ENCODE peak calls at places on chromosomes 13 and 19, in nine cellular contexts. One of them, this sample, is unnamed.

GRCh38 chr19:16861875-16862274 is 26.9 kb upstream of the F2RL3 start:
- DNase-seq in midbrain: no peak
- DNase-seq in NCI-H2227 treated with DMSO at 0.1 percent for 48 hours: no peak
- DNase-seq in stimulated activated CD8-positive, alpha-beta memory T cell treated with anti-CD3 and anti-CD28 coated beads, Interleukin-4, amount 100 ng/mL, for 24 hours: no peak
- DNase-seq in NCI-H2029 treated with DMSO at 0.1 percent for 48 hours: no peak
- DNase-seq in GDM1: no peak
- DNase-seq in NB4: no peak
- DNase-seq in activated T-helper 1 cell treated with Interleukin-2 at 50 U/mL for 16 hours: no peak
- DNase-seq in activated T-cell treated with anti-CD3 and anti-CD28 coated beads for 1 hour: no peak
- DNase-seq in this sample: no peak

GRCh38 chr13:50584856-50585580 is 258.5 kb downstream of the DLEU7 start:
- DNase-seq in midbrain: no peak
- DNase-seq in NCI-H2227 treated with DMSO at 0.1 percent for 48 hours: no peak
- DNase-seq in stimulated activated CD8-positive, alpha-beta memory T cell treated with anti-CD3 and anti-CD28 coated beads, Interleukin-4, amount 100 ng/mL, for 24 hours: no peak
- DNase-seq in NCI-H2029 treated with DMSO at 0.1 percent for 48 hours: no peak
- DNase-seq in GDM1: no peak
- DNase-seq in NB4: no peak
- DNase-seq in activated T-helper 1 cell treated with Interleukin-2 at 50 U/mL for 16 hours: no peak
- DNase-seq in activated T-cell treated with anti-CD3 and anti-CD28 coated beads for 1 hour: no peak
- DNase-seq in this sample: no peak

GRCh38 chr19:1774999-1775772 is 21.9 kb downstream of the ONECUT3 start:
- DNase-seq in midbrain: no peak
- DNase-seq in NCI-H2227 treated with DMSO at 0.1 percent for 48 hours: no peak
- DNase-seq in stimulated activated CD8-positive, alpha-beta memory T cell treated with anti-CD3 and anti-CD28 coated beads, Interleukin-4, amount 100 ng/mL, for 24 hours: no peak
- DNase-seq in NCI-H2029 treated with DMSO at 0.1 percent for 48 hours: no peak
- DNase-seq in GDM1: no peak
- DNase-seq in NB4: no peak
- DNase-seq in activated T-helper 1 cell treated with Interleukin-2 at 50 U/mL for 16 hours: no peak
- DNase-seq in activated T-cell treated with anti-CD3 and anti-CD28 coated beads for 1 hour: no peak
- DNase-seq in this sample: peak; percentile 30

GRCh38 chr13:49216334-49216733 is 3.8 kb upstream of the MLNR start:
- DNase-seq in midbrain: no peak
- DNase-seq in NCI-H2227 treated with DMSO at 0.1 percent for 48 hours: no peak
- DNase-seq in stimulated activated CD8-positive, alpha-beta memory T cell treated with anti-CD3 and anti-CD28 coated beads, Interleukin-4, amount 100 ng/mL, for 24 hours: no peak
- DNase-seq in NCI-H2029 treated with DMSO at 0.1 percent for 48 hours: no peak
- DNase-seq in GDM1: no peak
- DNase-seq in NB4: peak; percentile 30
- DNase-seq in activated T-helper 1 cell treated with Interleukin-2 at 50 U/mL for 16 hours: no peak
- DNase-seq in activated T-cell treated with anti-CD3 and anti-CD28 coated beads for 1 hour: no peak
- DNase-seq in this sample: no peak

GRCh38 chr19:21022996-21023395 is 2.5 kb downstream of the ZNF430 start:
- DNase-seq in midbrain: no peak
- DNase-seq in NCI-H2227 treated with DMSO at 0.1 percent for 48 hours: no peak
- DNase-seq in stimulated activated CD8-positive, alpha-beta memory T cell treated with anti-CD3 and anti-CD28 coated beads, Interleukin-4, amount 100 ng/mL, for 24 hours: no peak
- DNase-seq in NCI-H2029 treated with DMSO at 0.1 percent for 48 hours: no peak
- DNase-seq in GDM1: no peak
- DNase-seq in NB4: peak; percentile 49
- DNase-seq in activated T-helper 1 cell treated with Interleukin-2 at 50 U/mL for 16 hours: no peak
- DNase-seq in activated T-cell treated with anti-CD3 and anti-CD28 coated beads for 1 hour: no peak
- DNase-seq in this sample: peak; percentile 84

GRCh38 chr13:49021953-49022352 is 46.2 kb downstream of the FNDC3A start:
- DNase-seq in midbrain: no peak
- DNase-seq in NCI-H2227 treated with DMSO at 0.1 percent for 48 hours: no peak
- DNase-seq in stimulated activated CD8-positive, alpha-beta memory T cell treated with anti-CD3 and anti-CD28 coated beads, Interleukin-4, amount 100 ng/mL, for 24 hours: no peak
- DNase-seq in NCI-H2029 treated with DMSO at 0.1 percent for 48 hours: no peak
- DNase-seq in GDM1: no peak
- DNase-seq in NB4: no peak
- DNase-seq in activated T-helper 1 cell treated with Interleukin-2 at 50 U/mL for 16 hours: no peak
- DNase-seq in activated T-cell treated with anti-CD3 and anti-CD28 coated beads for 1 hour: no peak
- DNase-seq in this sample: peak; percentile 8

GRCh38 chr13:31909889-31910551 is 121.6 kb upstream of the FRY start:
- DNase-seq in midbrain: peak; percentile 56
- DNase-seq in NCI-H2227 treated with DMSO at 0.1 percent for 48 hours: peak; percentile 41
- DNase-seq in stimulated activated CD8-positive, alpha-beta memory T cell treated with anti-CD3 and anti-CD28 coated beads, Interleukin-4, amount 100 ng/mL, for 24 hours: peak; percentile 15
- DNase-seq in NCI-H2029 treated with DMSO at 0.1 percent for 48 hours: peak; percentile 52
- DNase-seq in GDM1: peak; percentile 34
- DNase-seq in NB4: peak; percentile 81
- DNase-seq in activated T-helper 1 cell treated with Interleukin-2 at 50 U/mL for 16 hours: peak; percentile 2
- DNase-seq in activated T-cell treated with anti-CD3 and anti-CD28 coated beads for 1 hour: peak; percentile 44
- DNase-seq in this sample: peak; percentile 58

GRCh38 chr13:81383441-81383840 is 1042.5 kb upstream of the SPRY2 start:
- DNase-seq in midbrain: no peak
- DNase-seq in NCI-H2227 treated with DMSO at 0.1 percent for 48 hours: no peak
- DNase-seq in stimulated activated CD8-positive, alpha-beta memory T cell treated with anti-CD3 and anti-CD28 coated beads, Interleukin-4, amount 100 ng/mL, for 24 hours: no peak
- DNase-seq in NCI-H2029 treated with DMSO at 0.1 percent for 48 hours: no peak
- DNase-seq in GDM1: no peak
- DNase-seq in NB4: no peak
- DNase-seq in activated T-helper 1 cell treated with Interleukin-2 at 50 U/mL for 16 hours: no peak
- DNase-seq in activated T-cell treated with anti-CD3 and anti-CD28 coated beads for 1 hour: no peak
- DNase-seq in this sample: no peak

GRCh38 chr19:48480151-48480475 is 10.9 kb downstream of the CYTH2 start:
- DNase-seq in midbrain: peak; percentile 71
- DNase-seq in NCI-H2227 treated with DMSO at 0.1 percent for 48 hours: no peak
- DNase-seq in stimulated activated CD8-positive, alpha-beta memory T cell treated with anti-CD3 and anti-CD28 coated beads, Interleukin-4, amount 100 ng/mL, for 24 hours: peak; percentile 24
- DNase-seq in NCI-H2029 treated with DMSO at 0.1 percent for 48 hours: no peak
- DNase-seq in GDM1: no peak
- DNase-seq in NB4: no peak
- DNase-seq in activated T-helper 1 cell treated with Interleukin-2 at 50 U/mL for 16 hours: no peak
- DNase-seq in activated T-cell treated with anti-CD3 and anti-CD28 coated beads for 1 hour: peak; percentile 35
- DNase-seq in this sample: peak; percentile 30

GRCh38 chr19:16367269-16367683 is 42.6 kb downstream of the KLF2 start:
- DNase-seq in midbrain: no peak
- DNase-seq in NCI-H2227 treated with DMSO at 0.1 percent for 48 hours: no peak
- DNase-seq in stimulated activated CD8-positive, alpha-beta memory T cell treated with anti-CD3 and anti-CD28 coated beads, Interleukin-4, amount 100 ng/mL, for 24 hours: no peak
- DNase-seq in NCI-H2029 treated with DMSO at 0.1 percent for 48 hours: no peak
- DNase-seq in GDM1: peak; percentile 10
- DNase-seq in NB4: peak; percentile 88
- DNase-seq in activated T-helper 1 cell treated with Interleukin-2 at 50 U/mL for 16 hours: no peak
- DNase-seq in activated T-cell treated with anti-CD3 and anti-CD28 coated beads for 1 hour: no peak
- DNase-seq in this sample: no peak

GRCh38 chr19:33621811-33622504 is at the start of gene CHST8:
- DNase-seq in midbrain: peak; percentile 11
- DNase-seq in NCI-H2227 treated with DMSO at 0.1 percent for 48 hours: peak; percentile 88
- DNase-seq in stimulated activated CD8-positive, alpha-beta memory T cell treated with anti-CD3 and anti-CD28 coated beads, Interleukin-4, amount 100 ng/mL, for 24 hours: no peak
- DNase-seq in NCI-H2029 treated with DMSO at 0.1 percent for 48 hours: no peak
- DNase-seq in GDM1: no peak
- DNase-seq in NB4: no peak
- DNase-seq in activated T-helper 1 cell treated with Interleukin-2 at 50 U/mL for 16 hours: no peak
- DNase-seq in activated T-cell treated with anti-CD3 and anti-CD28 coated beads for 1 hour: no peak
- DNase-seq in this sample: peak; percentile 37

GRCh38 chr13:108352599-108352998 is 83.1 kb downstream of the TNFSF13B start:
- DNase-seq in midbrain: no peak
- DNase-seq in NCI-H2227 treated with DMSO at 0.1 percent for 48 hours: no peak
- DNase-seq in stimulated activated CD8-positive, alpha-beta memory T cell treated with anti-CD3 and anti-CD28 coated beads, Interleukin-4, amount 100 ng/mL, for 24 hours: no peak
- DNase-seq in NCI-H2029 treated with DMSO at 0.1 percent for 48 hours: no peak
- DNase-seq in GDM1: no peak
- DNase-seq in NB4: peak; percentile 87
- DNase-seq in activated T-helper 1 cell treated with Interleukin-2 at 50 U/mL for 16 hours: no peak
- DNase-seq in activated T-cell treated with anti-CD3 and anti-CD28 coated beads for 1 hour: no peak
- DNase-seq in this sample: peak; percentile 4

GRCh38 chr13:104008571-104009435 is 942.6 kb upstream of the SLC10A2 start:
- DNase-seq in midbrain: no peak
- DNase-seq in NCI-H2227 treated with DMSO at 0.1 percent for 48 hours: no peak
- DNase-seq in stimulated activated CD8-positive, alpha-beta memory T cell treated with anti-CD3 and anti-CD28 coated beads, Interleukin-4, amount 100 ng/mL, for 24 hours: no peak
- DNase-seq in NCI-H2029 treated with DMSO at 0.1 percent for 48 hours: no peak
- DNase-seq in GDM1: no peak
- DNase-seq in NB4: no peak
- DNase-seq in activated T-helper 1 cell treated with Interleukin-2 at 50 U/mL for 16 hours: no peak
- DNase-seq in activated T-cell treated with anti-CD3 and anti-CD28 coated beads for 1 hour: no peak
- DNase-seq in this sample: peak; percentile 90

GRCh38 chr19:29329460-29330134 is 116.6 kb upstream of the UQCRFS1 start:
- DNase-seq in midbrain: no peak
- DNase-seq in NCI-H2227 treated with DMSO at 0.1 percent for 48 hours: no peak
- DNase-seq in stimulated activated CD8-positive, alpha-beta memory T cell treated with anti-CD3 and anti-CD28 coated beads, Interleukin-4, amount 100 ng/mL, for 24 hours: no peak
- DNase-seq in NCI-H2029 treated with DMSO at 0.1 percent for 48 hours: no peak
- DNase-seq in GDM1: no peak
- DNase-seq in NB4: peak; percentile 64
- DNase-seq in activated T-helper 1 cell treated with Interleukin-2 at 50 U/mL for 16 hours: no peak
- DNase-seq in activated T-cell treated with anti-CD3 and anti-CD28 coated beads for 1 hour: no peak
- DNase-seq in this sample: no peak

GRCh38 chr19:3459322-3459881 is 20.9 kb downstream of the SMIM24 start:
- DNase-seq in midbrain: peak; percentile 57
- DNase-seq in NCI-H2227 treated with DMSO at 0.1 percent for 48 hours: no peak
- DNase-seq in stimulated activated CD8-positive, alpha-beta memory T cell treated with anti-CD3 and anti-CD28 coated beads, Interleukin-4, amount 100 ng/mL, for 24 hours: no peak
- DNase-seq in NCI-H2029 treated with DMSO at 0.1 percent for 48 hours: no peak
- DNase-seq in GDM1: no peak
- DNase-seq in NB4: no peak
- DNase-seq in activated T-helper 1 cell treated with Interleukin-2 at 50 U/mL for 16 hours: no peak
- DNase-seq in activated T-cell treated with anti-CD3 and anti-CD28 coated beads for 1 hour: no peak
- DNase-seq in this sample: peak; percentile 96

GRCh38 chr13:107817652-107818287 is 397.6 kb downstream of the LIG4 start:
- DNase-seq in midbrain: no peak
- DNase-seq in NCI-H2227 treated with DMSO at 0.1 percent for 48 hours: no peak
- DNase-seq in stimulated activated CD8-positive, alpha-beta memory T cell treated with anti-CD3 and anti-CD28 coated beads, Interleukin-4, amount 100 ng/mL, for 24 hours: no peak
- DNase-seq in NCI-H2029 treated with DMSO at 0.1 percent for 48 hours: no peak
- DNase-seq in GDM1: no peak
- DNase-seq in NB4: no peak
- DNase-seq in activated T-helper 1 cell treated with Interleukin-2 at 50 U/mL for 16 hours: no peak
- DNase-seq in activated T-cell treated with anti-CD3 and anti-CD28 coated beads for 1 hour: no peak
- DNase-seq in this sample: no peak

GRCh38 chr19:39151209-39151608 is 25.6 kb downstream of the PAK4 start:
- DNase-seq in midbrain: no peak
- DNase-seq in NCI-H2227 treated with DMSO at 0.1 percent for 48 hours: no peak
- DNase-seq in stimulated activated CD8-positive, alpha-beta memory T cell treated with anti-CD3 and anti-CD28 coated beads, Interleukin-4, amount 100 ng/mL, for 24 hours: no peak
- DNase-seq in NCI-H2029 treated with DMSO at 0.1 percent for 48 hours: no peak
- DNase-seq in GDM1: no peak
- DNase-seq in NB4: no peak
- DNase-seq in activated T-helper 1 cell treated with Interleukin-2 at 50 U/mL for 16 hours: no peak
- DNase-seq in activated T-cell treated with anti-CD3 and anti-CD28 coated beads for 1 hour: no peak
- DNase-seq in this sample: no peak

GRCh38 chr19:464146-464545 is 3.3 kb upstream of the SHC2 start:
- DNase-seq in midbrain: no peak
- DNase-seq in NCI-H2227 treated with DMSO at 0.1 percent for 48 hours: no peak
- DNase-seq in stimulated activated CD8-positive, alpha-beta memory T cell treated with anti-CD3 and anti-CD28 coated beads, Interleukin-4, amount 100 ng/mL, for 24 hours: no peak
- DNase-seq in NCI-H2029 treated with DMSO at 0.1 percent for 48 hours: no peak
- DNase-seq in GDM1: no peak
- DNase-seq in NB4: no peak
- DNase-seq in activated T-helper 1 cell treated with Interleukin-2 at 50 U/mL for 16 hours: no peak
- DNase-seq in activated T-cell treated with anti-CD3 and anti-CD28 coated beads for 1 hour: no peak
- DNase-seq in this sample: no peak

GRCh38 chr19:45307361-45307760 is 15.3 kb downstream of the CKM start:
- DNase-seq in midbrain: no peak
- DNase-seq in NCI-H2227 treated with DMSO at 0.1 percent for 48 hours: no peak
- DNase-seq in stimulated activated CD8-positive, alpha-beta memory T cell treated with anti-CD3 and anti-CD28 coated beads, Interleukin-4, amount 100 ng/mL, for 24 hours: no peak
- DNase-seq in NCI-H2029 treated with DMSO at 0.1 percent for 48 hours: no peak
- DNase-seq in GDM1: no peak
- DNase-seq in NB4: no peak
- DNase-seq in activated T-helper 1 cell treated with Interleukin-2 at 50 U/mL for 16 hours: no peak
- DNase-seq in activated T-cell treated with anti-CD3 and anti-CD28 coated beads for 1 hour: no peak
- DNase-seq in this sample: no peak

GRCh38 chr13:73428706-73429105 is 369.9 kb downstream of the KLF5 start:
- DNase-seq in midbrain: no peak
- DNase-seq in NCI-H2227 treated with DMSO at 0.1 percent for 48 hours: no peak
- DNase-seq in stimulated activated CD8-positive, alpha-beta memory T cell treated with anti-CD3 and anti-CD28 coated beads, Interleukin-4, amount 100 ng/mL, for 24 hours: no peak
- DNase-seq in NCI-H2029 treated with DMSO at 0.1 percent for 48 hours: no peak
- DNase-seq in GDM1: no peak
- DNase-seq in NB4: no peak
- DNase-seq in activated T-helper 1 cell treated with Interleukin-2 at 50 U/mL for 16 hours: no peak
- DNase-seq in activated T-cell treated with anti-CD3 and anti-CD28 coated beads for 1 hour: no peak
- DNase-seq in this sample: no peak

GRCh38 chr19:1455336-1456120 is 5.6 kb downstream of the APC2 start:
- DNase-seq in midbrain: no peak
- DNase-seq in NCI-H2227 treated with DMSO at 0.1 percent for 48 hours: no peak
- DNase-seq in stimulated activated CD8-positive, alpha-beta memory T cell treated with anti-CD3 and anti-CD28 coated beads, Interleukin-4, amount 100 ng/mL, for 24 hours: no peak
- DNase-seq in NCI-H2029 treated with DMSO at 0.1 percent for 48 hours: peak; percentile 90
- DNase-seq in GDM1: peak; percentile 72
- DNase-seq in NB4: no peak
- DNase-seq in activated T-helper 1 cell treated with Interleukin-2 at 50 U/mL for 16 hours: no peak
- DNase-seq in activated T-cell treated with anti-CD3 and anti-CD28 coated beads for 1 hour: no peak
- DNase-seq in this sample: no peak

GRCh38 chr13:72290962-72291681 is 424.1 kb upstream of the DACH1 start:
- DNase-seq in midbrain: no peak
- DNase-seq in NCI-H2227 treated with DMSO at 0.1 percent for 48 hours: no peak
- DNase-seq in stimulated activated CD8-positive, alpha-beta memory T cell treated with anti-CD3 and anti-CD28 coated beads, Interleukin-4, amount 100 ng/mL, for 24 hours: no peak
- DNase-seq in NCI-H2029 treated with DMSO at 0.1 percent for 48 hours: no peak
- DNase-seq in GDM1: no peak
- DNase-seq in NB4: peak; percentile 12
- DNase-seq in activated T-helper 1 cell treated with Interleukin-2 at 50 U/mL for 16 hours: no peak
- DNase-seq in activated T-cell treated with anti-CD3 and anti-CD28 coated beads for 1 hour: no peak
- DNase-seq in this sample: peak; percentile 71

GRCh38 chr13:65417953-65418352 is 1812.2 kb downstream of the PCDH9 start:
- DNase-seq in midbrain: no peak
- DNase-seq in NCI-H2227 treated with DMSO at 0.1 percent for 48 hours: no peak
- DNase-seq in stimulated activated CD8-positive, alpha-beta memory T cell treated with anti-CD3 and anti-CD28 coated beads, Interleukin-4, amount 100 ng/mL, for 24 hours: no peak
- DNase-seq in NCI-H2029 treated with DMSO at 0.1 percent for 48 hours: no peak
- DNase-seq in GDM1: no peak
- DNase-seq in NB4: no peak
- DNase-seq in activated T-helper 1 cell treated with Interleukin-2 at 50 U/mL for 16 hours: no peak
- DNase-seq in activated T-cell treated with anti-CD3 and anti-CD28 coated beads for 1 hour: no peak
- DNase-seq in this sample: peak; percentile 23

GRCh38 chr13:110476220-110476617 is 85.3 kb downstream of the RAB20 start:
- DNase-seq in midbrain: no peak
- DNase-seq in NCI-H2227 treated with DMSO at 0.1 percent for 48 hours: no peak
- DNase-seq in stimulated activated CD8-positive, alpha-beta memory T cell treated with anti-CD3 and anti-CD28 coated beads, Interleukin-4, amount 100 ng/mL, for 24 hours: no peak
- DNase-seq in NCI-H2029 treated with DMSO at 0.1 percent for 48 hours: no peak
- DNase-seq in GDM1: no peak
- DNase-seq in NB4: no peak
- DNase-seq in activated T-helper 1 cell treated with Interleukin-2 at 50 U/mL for 16 hours: no peak
- DNase-seq in activated T-cell treated with anti-CD3 and anti-CD28 coated beads for 1 hour: no peak
- DNase-seq in this sample: no peak

GRCh38 chr13:99911069-99911964 is 60.2 kb downstream of the ZIC5 start:
- DNase-seq in midbrain: no peak
- DNase-seq in NCI-H2227 treated with DMSO at 0.1 percent for 48 hours: no peak
- DNase-seq in stimulated activated CD8-positive, alpha-beta memory T cell treated with anti-CD3 and anti-CD28 coated beads, Interleukin-4, amount 100 ng/mL, for 24 hours: no peak
- DNase-seq in NCI-H2029 treated with DMSO at 0.1 percent for 48 hours: no peak
- DNase-seq in GDM1: no peak
- DNase-seq in NB4: no peak
- DNase-seq in activated T-helper 1 cell treated with Interleukin-2 at 50 U/mL for 16 hours: no peak
- DNase-seq in activated T-cell treated with anti-CD3 and anti-CD28 coated beads for 1 hour: no peak
- DNase-seq in this sample: no peak

GRCh38 chr19:4596033-4596904 is 36.8 kb upstream of the SEMA6B start:
- DNase-seq in midbrain: no peak
- DNase-seq in NCI-H2227 treated with DMSO at 0.1 percent for 48 hours: no peak
- DNase-seq in stimulated activated CD8-positive, alpha-beta memory T cell treated with anti-CD3 and anti-CD28 coated beads, Interleukin-4, amount 100 ng/mL, for 24 hours: no peak
- DNase-seq in NCI-H2029 treated with DMSO at 0.1 percent for 48 hours: no peak
- DNase-seq in GDM1: no peak
- DNase-seq in NB4: no peak
- DNase-seq in activated T-helper 1 cell treated with Interleukin-2 at 50 U/mL for 16 hours: no peak
- DNase-seq in activated T-cell treated with anti-CD3 and anti-CD28 coated beads for 1 hour: no peak
- DNase-seq in this sample: no peak

GRCh38 chr13:46995874-46996273 is 99.0 kb upstream of the HTR2A start:
- DNase-seq in midbrain: no peak
- DNase-seq in NCI-H2227 treated with DMSO at 0.1 percent for 48 hours: no peak
- DNase-seq in stimulated activated CD8-positive, alpha-beta memory T cell treated with anti-CD3 and anti-CD28 coated beads, Interleukin-4, amount 100 ng/mL, for 24 hours: no peak
- DNase-seq in NCI-H2029 treated with DMSO at 0.1 percent for 48 hours: no peak
- DNase-seq in GDM1: peak; percentile 55
- DNase-seq in NB4: peak; percentile 63
- DNase-seq in activated T-helper 1 cell treated with Interleukin-2 at 50 U/mL for 16 hours: no peak
- DNase-seq in activated T-cell treated with anti-CD3 and anti-CD28 coated beads for 1 hour: no peak
- DNase-seq in this sample: no peak

GRCh38 chr19:7545295-7545694 is 9.8 kb downstream of the PNPLA6 start:
- DNase-seq in midbrain: peak; percentile 4
- DNase-seq in NCI-H2227 treated with DMSO at 0.1 percent for 48 hours: no peak
- DNase-seq in stimulated activated CD8-positive, alpha-beta memory T cell treated with anti-CD3 and anti-CD28 coated beads, Interleukin-4, amount 100 ng/mL, for 24 hours: no peak
- DNase-seq in NCI-H2029 treated with DMSO at 0.1 percent for 48 hours: no peak
- DNase-seq in GDM1: no peak
- DNase-seq in NB4: no peak
- DNase-seq in activated T-helper 1 cell treated with Interleukin-2 at 50 U/mL for 16 hours: no peak
- DNase-seq in activated T-cell treated with anti-CD3 and anti-CD28 coated beads for 1 hour: no peak
- DNase-seq in this sample: no peak

GRCh38 chr19:17491287-17491686 is 20.2 kb upstream of the PGLS start:
- DNase-seq in midbrain: no peak
- DNase-seq in NCI-H2227 treated with DMSO at 0.1 percent for 48 hours: no peak
- DNase-seq in stimulated activated CD8-positive, alpha-beta memory T cell treated with anti-CD3 and anti-CD28 coated beads, Interleukin-4, amount 100 ng/mL, for 24 hours: no peak
- DNase-seq in NCI-H2029 treated with DMSO at 0.1 percent for 48 hours: no peak
- DNase-seq in GDM1: no peak
- DNase-seq in NB4: no peak
- DNase-seq in activated T-helper 1 cell treated with Interleukin-2 at 50 U/mL for 16 hours: no peak
- DNase-seq in activated T-cell treated with anti-CD3 and anti-CD28 coated beads for 1 hour: no peak
- DNase-seq in this sample: no peak

GRCh38 chr19:10431943-10432735 is 11.8 kb downstream of the PDE4A start:
- DNase-seq in midbrain: no peak
- DNase-seq in NCI-H2227 treated with DMSO at 0.1 percent for 48 hours: no peak
- DNase-seq in stimulated activated CD8-positive, alpha-beta memory T cell treated with anti-CD3 and anti-CD28 coated beads, Interleukin-4, amount 100 ng/mL, for 24 hours: no peak
- DNase-seq in NCI-H2029 treated with DMSO at 0.1 percent for 48 hours: no peak
- DNase-seq in GDM1: no peak
- DNase-seq in NB4: peak; percentile 82
- DNase-seq in activated T-helper 1 cell treated with Interleukin-2 at 50 U/mL for 16 hours: peak; percentile 53
- DNase-seq in activated T-cell treated with anti-CD3 and anti-CD28 coated beads for 1 hour: peak; percentile 52
- DNase-seq in this sample: peak; percentile 53

GRCh38 chr13:43782686-43783085 is 4.1 kb downstream of the ENOX1 start:
- DNase-seq in midbrain: no peak
- DNase-seq in NCI-H2227 treated with DMSO at 0.1 percent for 48 hours: no peak
- DNase-seq in stimulated activated CD8-positive, alpha-beta memory T cell treated with anti-CD3 and anti-CD28 coated beads, Interleukin-4, amount 100 ng/mL, for 24 hours: no peak
- DNase-seq in NCI-H2029 treated with DMSO at 0.1 percent for 48 hours: no peak
- DNase-seq in GDM1: no peak
- DNase-seq in NB4: no peak
- DNase-seq in activated T-helper 1 cell treated with Interleukin-2 at 50 U/mL for 16 hours: no peak
- DNase-seq in activated T-cell treated with anti-CD3 and anti-CD28 coated beads for 1 hour: no peak
- DNase-seq in this sample: peak; percentile 12